ENCODE peak calls at places on chromosome 12, in eight cellular contexts. S, F, U, R, L, M, E and J are unnamed samples.

GRCh38 chr12:51051787-51052186 is 3.7 kb downstream of the LETMD1 start:
- DNase-seq in S (no peak), F (no peak), U (peak), R (no peak), L (no peak), M (no peak), E (no peak), J (peak)

GRCh38 chr12:106152334-106152733 is 13.6 kb upstream of the NUAK1 start:
- DNase-seq in S (no peak), F (no peak), U (peak), R (no peak), L (no peak), M (no peak), E (no peak), J (no peak)

GRCh38 chr12:74412607-74413230 is 124.9 kb upstream of the ATXN7L3B start:
- DNase-seq in S (peak), F (no peak), U (peak), R (no peak), L (no peak), M (no peak), E (no peak), J (peak)

GRCh38 chr12:82593143-82593542 is 93.6 kb upstream of the TMTC2 start:
- DNase-seq in S (no peak), F (no peak), U (no peak), R (no peak), L (no peak), M (no peak), E (no peak), J (peak)

GRCh38 chr12:1189163-1189562 is 198.1 kb downstream of the ERC1 start:
- DNase-seq in S (peak), F (no peak), U (no peak), R (no peak), L (no peak), M (no peak), E (no peak), J (no peak)

GRCh38 chr12:111444706-111445310 is 39.1 kb downstream of the SH2B3 start:
- DNase-seq in S (no peak), F (peak), U (peak), R (peak), L (peak), M (peak), E (no peak), J (peak)

GRCh38 chr12:40162022-40162421 is 56.1 kb upstream of the SLC2A13 start:
- DNase-seq in S (no peak), F (no peak), U (no peak), R (no peak), L (no peak), M (no peak), E (no peak), J (no peak)

GRCh38 chr12:19397534-19397933 is 41.8 kb upstream of the AEBP2 start:
- DNase-seq in S (peak), F (no peak), U (no peak), R (no peak), L (no peak), M (no peak), E (no peak), J (no peak)

GRCh38 chr12:89999699-90000505 is 291.3 kb upstream of the ATP2B1 start:
- DNase-seq in S (no peak), F (no peak), U (peak), R (no peak), L (no peak), M (no peak), E (no peak), J (no peak)

GRCh38 chr12:6218526-6218925 is 18.3 kb downstream of the CD9 start:
- DNase-seq in S (peak), F (no peak), U (no peak), R (no peak), L (no peak), M (no peak), E (no peak), J (peak)

GRCh38 chr12:93616584-93617101 is 44.2 kb downstream of the SOCS2 start:
- DNase-seq in S (peak), F (no peak), U (no peak), R (no peak), L (no peak), M (no peak), E (peak), J (peak)

GRCh38 chr12:70711831-70712230 is 74.6 kb upstream of the PTPRB start:
- DNase-seq in S (no peak), F (no peak), U (no peak), R (no peak), L (no peak), M (no peak), E (no peak), J (no peak)

GRCh38 chr12:25929096-25929637 is 29.3 kb upstream of the RASSF8 start:
- DNase-seq in S (peak), F (no peak), U (peak), R (no peak), L (no peak), M (no peak), E (no peak), J (peak)

GRCh38 chr12:6465467-6466183 is 4.9 kb downstream of the VAMP1 start:
- DNase-seq in S (peak), F (no peak), U (peak), R (no peak), L (no peak), M (no peak), E (no peak), J (peak)

GRCh38 chr12:76025601-76026575 is 5.7 kb downstream of the PHLDA1 start:
- DNase-seq in S (peak), F (no peak), U (no peak), R (no peak), L (no peak), M (no peak), E (no peak), J (peak)

GRCh38 chr12:30794591-30795409 is 40.0 kb upstream of the CAPRIN2 start:
- DNase-seq in S (peak), F (no peak), U (peak), R (no peak), L (no peak), M (no peak), E (peak), J (peak)

GRCh38 chr12:113757223-113758002 is 208.7 kb downstream of the RBM19 start:
- DNase-seq in S (peak), F (no peak), U (peak), R (no peak), L (no peak), M (no peak), E (no peak), J (no peak)

GRCh38 chr12:89980236-89980635 is 271.6 kb upstream of the ATP2B1 start:
- DNase-seq in S (peak), F (no peak), U (peak), R (no peak), L (no peak), M (peak), E (no peak), J (peak)

GRCh38 chr12:94874986-94875312 is 128.5 kb downstream of the NDUFA12 start:
- DNase-seq in S (peak), F (no peak), U (peak), R (no peak), L (no peak), M (no peak), E (no peak), J (no peak)

GRCh38 chr12:3069714-3070113 is 7.5 kb upstream of the TSPAN9 start:
- DNase-seq in S (no peak), F (no peak), U (no peak), R (no peak), L (no peak), M (no peak), E (no peak), J (no peak)

GRCh38 chr12:77734489-77734888 is 96.2 kb upstream of the NAV3 start:
- DNase-seq in S (no peak), F (no peak), U (no peak), R (no peak), L (no peak), M (no peak), E (no peak), J (peak)

GRCh38 chr12:30696486-30696885 is 817 bp upstream of the IPO8 start:
- DNase-seq in S (no peak), F (no peak), U (peak), R (no peak), L (no peak), M (no peak), E (no peak), J (no peak)

GRCh38 chr12:3238196-3238595 is 161.0 kb downstream of the TSPAN9 start:
- DNase-seq in S (no peak), F (no peak), U (no peak), R (no peak), L (no peak), M (no peak), E (no peak), J (no peak)

GRCh38 chr12:26331960-26332359 is 136.6 kb downstream of the SSPN start:
- DNase-seq in S (no peak), F (no peak), U (no peak), R (no peak), L (no peak), M (no peak), E (no peak), J (no peak)

GRCh38 chr12:19130224-19131019 is 889 bp downstream of the PLEKHA5 start:
- DNase-seq in S (no peak), F (no peak), U (peak), R (peak), L (no peak), M (peak), E (no peak), J (no peak)

GRCh38 chr12:14902465-14902864 is 16.8 kb upstream of the MGP start:
- DNase-seq in S (no peak), F (no peak), U (no peak), R (no peak), L (no peak), M (no peak), E (no peak), J (no peak)

GRCh38 chr12:27812502-27812901 is 32.5 kb upstream of the MANSC4 start:
- DNase-seq in S (no peak), F (no peak), U (no peak), R (no peak), L (no peak), M (no peak), E (no peak), J (no peak)

GRCh38 chr12:91622981-91623380 is 440.4 kb upstream of the DCN start:
- DNase-seq in S (no peak), F (no peak), U (peak), R (no peak), L (no peak), M (no peak), E (no peak), J (no peak)

GRCh38 chr12:93154753-93155475 is 222.8 kb upstream of the NUDT4 start:
- DNase-seq in S (no peak), F (no peak), U (no peak), R (no peak), L (no peak), M (no peak), E (no peak), J (no peak)

GRCh38 chr12:84497819-84498218 is 414.8 kb downstream of the SLC6A15 start:
- DNase-seq in S (no peak), F (no peak), U (peak), R (no peak), L (no peak), M (no peak), E (no peak), J (no peak)

GRCh38 chr12:6602526-6602925 is 4.7 kb downstream of the CHD4 start:
- DNase-seq in S (no peak), F (no peak), U (no peak), R (no peak), L (no peak), M (no peak), E (no peak), J (no peak)

GRCh38 chr12:64825143-64826011 is 930 bp downstream of the TBC1D30 start:
- DNase-seq in S (no peak), F (no peak), U (peak), R (peak), L (no peak), M (no peak), E (no peak), J (no peak)

GRCh38 chr12:108525681-108526080 is 10.6 kb downstream of the FICD start:
- DNase-seq in S (peak), F (no peak), U (no peak), R (no peak), L (no peak), M (no peak), E (no peak), J (peak)

GRCh38 chr12:131865196-131865875 is 29.1 kb upstream of the ULK1 start:
- DNase-seq in S (peak), F (no peak), U (no peak), R (peak), L (no peak), M (no peak), E (no peak), J (peak)

GRCh38 chr12:62305778-62306177 is 45.6 kb downstream of the USP15 start:
- DNase-seq in S (no peak), F (no peak), U (no peak), R (no peak), L (no peak), M (no peak), E (no peak), J (no peak)

GRCh38 chr12:41437578-41437977 is 249.5 kb downstream of the PDZRN4 start:
- DNase-seq in S (no peak), F (no peak), U (peak), R (no peak), L (no peak), M (no peak), E (no peak), J (peak)